ENCODE peak calls at places on chromosomes 16 and 17, in four cellular contexts. S is K562, K is H1, Z is GM12878. U is an unnamed sample.

GRCh38 chr17:44905006-44906000 is 6.1 kb upstream of the EFTUD2 start:
- DNase-seq in S (no peak), Z (no peak), K (no peak), U (peak)

GRCh38 chr17:9860851-9861250 is 35.1 kb downstream of the GLP2R start:
- DNase-seq in Z (no peak), S (no peak), K (no peak), U (no peak)

GRCh38 chr17:65941500-65941899 is 250.4 kb downstream of the CEP112 start:
- DNase-seq in K (no peak), Z (no peak), S (no peak), U (no peak)

GRCh38 chr17:45155483-45155882 is 6.2 kb upstream of the HEXIM2 start:
- DNase-seq in S (no peak), K (no peak), Z (no peak), U (no peak)

GRCh38 chr16:67893791-67894399 is 841 bp downstream of the PSKH1 start:
- DNase-seq in Z (no peak), K (no peak), S (no peak), U (no peak)

GRCh38 chr17:13671771-13672170 is 70.0 kb upstream of the HS3ST3A1 start:
- DNase-seq in Z (no peak), K (no peak), S (no peak), U (no peak)

GRCh38 chr17:78648293-78648692 is 71.1 kb upstream of the DNAH17 start:
- DNase-seq in Z (no peak), S (no peak), K (no peak), U (no peak)

GRCh38 chr17:14522795-14523387 is 222.0 kb downstream of the HS3ST3B1 start:
- DNase-seq in S (no peak), K (no peak), Z (no peak), U (no peak)

GRCh38 chr17:79627184-79627765 is 16.4 kb upstream of the RBFOX3 start:
- DNase-seq in S (no peak), Z (no peak), K (peak), U (peak)

GRCh38 chr16:84806256-84806889 is 13.4 kb upstream of the CRISPLD2 start:
- DNase-seq in Z (peak), S (peak), K (no peak), U (peak)

GRCh38 chr16:608019-608418 is 18.2 kb downstream of the RAB40C start:
- DNase-seq in Z (no peak), S (no peak), K (no peak), U (no peak)

GRCh38 chr17:6574689-6575595 is 18.6 kb upstream of the PITPNM3 start:
- DNase-seq in K (peak), Z (peak), S (peak), U (no peak)

GRCh38 chr17:62611767-62612166 is 15.7 kb upstream of the MRC2 start:
- DNase-seq in S (no peak), K (no peak), Z (peak), U (no peak)

GRCh38 chr16:17937003-17937402 is 399.5 kb downstream of the NPIPA8 start:
- DNase-seq in K (no peak), S (no peak), Z (no peak), U (no peak)

GRCh38 chr17:17837966-17838962 is 1.5 kb upstream of the SREBF1 start:
- DNase-seq in K (peak), Z (no peak), S (peak), U (no peak)

DNA sequence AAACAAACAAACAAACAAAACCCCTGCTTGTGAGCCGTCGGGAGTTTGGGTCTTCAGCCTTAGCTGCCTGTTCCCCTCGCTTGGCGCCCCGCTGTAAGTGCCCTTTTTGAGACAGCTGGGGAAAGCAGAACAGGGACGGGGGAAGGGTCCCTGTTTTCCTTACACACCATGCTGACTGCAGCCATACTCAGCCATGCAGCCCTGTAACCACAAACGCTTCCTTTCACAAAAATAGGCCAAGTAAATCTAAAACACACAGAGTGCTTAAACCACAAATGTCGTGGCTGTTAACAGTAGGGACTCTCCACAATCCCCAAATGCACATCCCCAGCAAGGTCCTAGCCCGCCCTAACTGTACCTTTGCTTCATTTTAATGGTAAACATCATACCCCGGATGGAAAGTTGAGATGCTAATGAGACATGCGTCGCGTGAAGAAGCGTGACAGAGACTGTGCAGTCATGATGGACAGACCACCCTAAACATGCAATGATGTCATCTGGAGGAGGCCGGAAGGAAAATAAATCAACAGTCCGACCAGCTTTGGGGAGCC is 129.9 kb downstream of the MGAT5B start:
- DNase-seq in S (no peak), K (no peak), Z (peak), U (peak)
- H3K4me2 ChIP-seq in S (no peak), K (peak), Z (peak), U (no peak)

GRCh38 chr16:22373662-22374310 is 633 bp downstream of the CDR2 start:
- DNase-seq in K (no peak), Z (no peak), S (peak), U (peak)
- TF ChIP-seq POLR2AphosphoS5 in K (no peak), Z (peak), S (no peak), U (no peak)

GRCh38 chr17:8166731-8167130 is 4.0 kb upstream of the VAMP2 start:
- DNase-seq in Z (no peak), K (no peak), S (no peak), U (no peak)
- TF ChIP-seq NRF1 in Z (no peak), K (no peak), S (no peak), U (no peak)

GRCh38 chr17:40326014-40326831 is 17.2 kb downstream of the RARA start:
- DNase-seq in S (no peak), K (no peak), Z (no peak), U (no peak)
- H3K4me2 ChIP-seq in S (no peak), K (no peak), Z (peak), U (peak)

GRCh38 chr16:12090162-12090552 is 113.6 kb downstream of the SNX29 start:
- DNase-seq in S (no peak), K (no peak), Z (no peak), U (no peak)

GRCh38 chr16:12086861-12087260 is 110.3 kb downstream of the SNX29 start:
- DNase-seq in Z (no peak), K (no peak), S (no peak), U (no peak)

GRCh38 chr16:12091569-12092346 is 115.2 kb downstream of the SNX29 start:
- DNase-seq in Z (no peak), K (no peak), S (no peak), U (no peak)

GRCh38 chr16:12087901-12088364 is 111.4 kb downstream of the SNX29 start:
- DNase-seq in S (no peak), K (no peak), Z (no peak), U (peak)

DNA sequence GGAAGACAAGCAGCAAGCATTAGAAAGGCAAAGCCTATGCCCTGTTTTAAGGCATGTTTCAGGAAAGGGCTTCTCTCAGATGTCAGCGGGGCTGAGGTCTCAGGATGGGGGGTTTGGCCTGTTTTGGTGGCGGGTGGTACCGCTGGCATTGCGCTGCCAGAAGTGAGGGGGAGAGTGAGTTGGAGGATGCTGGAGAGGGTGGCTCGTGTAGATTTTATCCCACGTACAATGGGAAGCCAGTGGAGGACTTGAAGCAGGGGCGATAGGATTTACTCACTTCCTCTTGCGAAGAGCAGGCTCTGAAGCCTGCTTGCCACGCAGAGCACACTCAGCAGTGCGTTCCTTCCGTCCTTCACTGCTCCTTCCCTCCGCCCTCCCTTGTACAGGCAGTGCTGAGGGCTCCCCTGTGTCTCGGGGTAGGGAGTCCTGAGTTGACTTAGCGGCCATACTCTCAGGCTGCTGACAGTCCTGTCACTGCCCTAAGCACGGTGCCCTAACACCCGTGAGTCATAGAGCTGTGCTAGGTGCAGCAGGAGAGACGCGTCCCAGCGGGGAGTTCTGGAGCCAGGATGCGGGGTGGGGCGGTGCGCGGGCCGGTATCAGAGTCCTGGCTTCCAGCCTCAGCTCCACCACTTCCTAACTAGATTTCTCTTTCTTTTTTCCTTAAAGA is 113.1 kb downstream of the SNX29 start:
- DNase-seq in K (peak), S (peak), Z (no peak), U (no peak)
- TF ChIP-seq POLR2AphosphoS5 in K (peak), S (no peak), Z (no peak), U (no peak)

GRCh38 chr16:27449434-27450188 is 47.6 kb downstream of the IL21R start:
- DNase-seq in S (no peak), K (no peak), Z (no peak), U (no peak)
- TF ChIP-seq NRF1 in S (no peak), K (no peak), Z (no peak), U (no peak)

GRCh38 chr16:50178397-50179018 is 25.4 kb downstream of the TENT4B start:
- DNase-seq in Z (no peak), K (no peak), S (no peak), U (no peak)

GRCh38 chr16:50182441-50182840 is 29.3 kb downstream of the TENT4B start:
- DNase-seq in K (no peak), Z (no peak), S (no peak), U (no peak)

GRCh38 chr16:50188619-50189136 is 35.6 kb downstream of the TENT4B start:
- DNase-seq in Z (no peak), S (no peak), K (no peak), U (no peak)

GRCh38 chr16:50185005-50185505 is 31.9 kb downstream of the TENT4B start:
- DNase-seq in Z (no peak), K (no peak), S (no peak), U (no peak)

GRCh38 chr16:50183316-50183715 is 30.2 kb downstream of the TENT4B start:
- DNase-seq in S (no peak), K (no peak), Z (no peak), U (no peak)
- H3K4me2 ChIP-seq in S (no peak), K (no peak), Z (no peak), U (no peak)

DNA sequence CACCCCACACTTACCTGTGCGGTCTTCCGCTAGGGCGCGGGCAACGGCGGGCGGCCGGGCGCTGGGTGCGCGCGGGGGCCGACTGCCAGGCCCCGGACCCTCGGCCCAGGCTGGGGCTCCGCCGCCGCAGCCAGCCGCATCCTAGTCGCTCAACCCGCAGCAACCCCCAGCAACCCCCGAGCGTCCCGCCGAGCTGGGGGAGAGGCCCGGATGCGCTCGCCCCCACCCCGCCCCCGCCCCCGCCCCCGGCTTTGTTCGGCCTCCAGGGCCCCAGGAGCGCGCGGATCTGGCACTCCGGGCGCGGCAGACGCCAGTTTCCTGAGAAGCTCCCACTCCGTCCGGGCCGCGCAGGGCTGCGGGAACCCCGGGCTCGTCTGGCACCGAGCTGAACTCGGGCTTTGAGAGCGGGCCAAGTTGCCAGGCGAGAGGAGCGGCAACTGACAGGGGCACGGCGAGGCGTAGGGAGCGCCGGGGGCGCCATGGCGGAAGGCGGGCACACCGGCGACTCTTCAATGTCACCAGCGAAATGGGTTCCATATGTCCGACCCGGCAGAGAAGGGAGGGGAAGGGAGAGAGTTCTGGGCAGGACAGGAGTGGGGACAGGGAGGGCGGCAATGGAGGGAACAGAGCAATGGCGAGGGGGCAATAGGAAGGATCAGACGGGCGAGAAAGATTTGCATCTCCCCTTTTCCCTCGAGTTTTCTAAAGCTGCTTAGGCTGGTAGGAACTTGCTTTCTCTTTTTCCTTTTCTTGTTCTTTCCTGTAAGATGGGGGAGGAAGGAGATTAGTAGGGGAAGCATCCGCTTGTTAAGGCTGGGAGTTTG is 13.7 kb downstream of the HOXB4 start:
- DNase-seq in K (no peak), Z (no peak), S (no peak), U (no peak)
- TF ChIP-seq POLR2AphosphoS5 in K (no peak), Z (no peak), S (no peak), U (no peak)

U was measured in SK-N-SH.